ENCODE peak calls at places on chromosomes 11 and 22, in five cellular contexts. C, S, T, Z and N are unnamed samples.

GRCh38 chr11:17855531-17856290 is 121.1 kb downstream of the KCNC1 start:
- DNase-seq in C (no peak), S (no peak), T (no peak), Z (no peak), N (no peak)

GRCh38 chr22:28600546-28601143 is 79.0 kb downstream of the TTC28 start:
- DNase-seq in C (peak), S (peak), T (peak), Z (peak), N (peak)

GRCh38 chr11:59849129-59849528 is 3.8 kb upstream of the CBLIF start:
- DNase-seq in C (no peak), S (no peak), T (no peak), Z (no peak), N (no peak)

GRCh38 chr11:126405374-126405773 is 49.9 kb downstream of the ST3GAL4 start:
- DNase-seq in C (no peak), S (no peak), T (no peak), Z (no peak), N (no peak)

GRCh38 chr11:107830915-107831540 is 27.6 kb downstream of the SLC35F2 start:
- DNase-seq in C (no peak), S (no peak), T (no peak), Z (no peak), N (no peak)

GRCh38 chr11:34899633-34900016 is 16.6 kb downstream of the APIP start:
- DNase-seq in C (no peak), S (no peak), T (no peak), Z (no peak), N (no peak)

GRCh38 chr11:87260811-87261210 is 223.1 kb downstream of the TMEM135 start:
- DNase-seq in C (no peak), S (peak), T (no peak), Z (no peak), N (no peak)

GRCh38 chr11:128501576-128502549 is 85.5 kb downstream of the ETS1 start:
- DNase-seq in C (no peak), S (no peak), T (no peak), Z (peak), N (no peak)

GRCh38 chr22:26632422-26633155 is 10.8 kb downstream of the CRYBA4 start:
- DNase-seq in C (no peak), S (no peak), T (no peak), Z (no peak), N (no peak)

GRCh38 chr11:94010136-94010535 is 11.0 kb upstream of the HEPHL1 start:
- DNase-seq in C (no peak), S (no peak), T (no peak), Z (no peak), N (no peak)

GRCh38 chr11:119093666-119093950 is 8.0 kb downstream of the DPAGT1 start:
- DNase-seq in C (no peak), S (no peak), T (no peak), Z (no peak), N (no peak)

GRCh38 chr11:1834791-1835670 is at the start of gene SYT8:
- DNase-seq in C (no peak), S (no peak), T (no peak), Z (no peak), N (no peak)

GRCh38 chr11:35526370-35526792 is 965 bp upstream of the PAMR1 start:
- DNase-seq in C (no peak), S (no peak), T (peak), Z (peak), N (no peak)

GRCh38 chr22:41301085-41302015 is at the start of gene ZC3H7B:
- DNase-seq in C (peak), S (no peak), T (peak), Z (peak), N (no peak)

GRCh38 chr11:106399075-106399500 is 321.6 kb downstream of the AASDHPPT start:
- DNase-seq in C (no peak), S (peak), T (no peak), Z (peak), N (peak)

GRCh38 chr11:44927174-44927661 is 23.5 kb downstream of the TP53I11 start:
- DNase-seq in C (peak), S (no peak), T (no peak), Z (peak), N (peak)

GRCh38 chr22:17946691-17947367 is 77.5 kb downstream of the MICAL3 start:
- DNase-seq in C (peak), S (no peak), T (no peak), Z (no peak), N (no peak)

GRCh38 chr22:17948101-17948500 is 76.3 kb downstream of the MICAL3 start:
- DNase-seq in C (no peak), S (no peak), T (no peak), Z (no peak), N (no peak)

GRCh38 chr22:17945156-17945850 is 79.1 kb downstream of the MICAL3 start:
- DNase-seq in C (no peak), S (no peak), T (no peak), Z (no peak), N (no peak)

GRCh38 chr22:17944205-17944725 is 80.1 kb downstream of the MICAL3 start:
- DNase-seq in C (no peak), S (no peak), T (no peak), Z (no peak), N (no peak)

GRCh38 chr22:17945851-17946690 is 78.3 kb downstream of the MICAL3 start:
- DNase-seq in C (no peak), S (no peak), T (no peak), Z (no peak), N (no peak)
- TF ChIP-seq CTCF in C (no peak), S (no peak), T (peak), Z (no peak), N (no peak)

GRCh38 chr11:61356701-61357100 is 5.0 kb downstream of the CYB561A3 start:
- DNase-seq in C (no peak), S (no peak), T (no peak), Z (no peak), N (no peak)

GRCh38 chr11:61357894-61358239 is 3.8 kb downstream of the CYB561A3 start:
- DNase-seq in C (no peak), S (no peak), T (no peak), Z (no peak), N (no peak)

GRCh38 chr11:61359541-61359940 is 2.1 kb downstream of the CYB561A3 start:
- DNase-seq in C (no peak), S (no peak), T (no peak), Z (no peak), N (no peak)

GRCh38 chr11:61358566-61358965 is 3.1 kb downstream of the CYB561A3 start:
- DNase-seq in C (no peak), S (no peak), T (no peak), Z (no peak), N (no peak)

GRCh38 chr11:61357233-61357893 is 4.3 kb downstream of the CYB561A3 start:
- DNase-seq in C (no peak), S (no peak), T (peak), Z (no peak), N (no peak)
- H3K4me3 ChIP-seq in C (no peak), S (no peak), T (peak), Z (no peak), N (no peak)

GRCh38 chr11:113906038-113906437 is 1.4 kb downstream of the HTR3B start:
- DNase-seq in C (peak), S (no peak), T (no peak), Z (peak), N (no peak)
- TF ChIP-seq CTCF in C (peak), S (no peak), T (peak), Z (peak), N (peak)

GRCh38 chr22:21031545-21032036 is 770 bp downstream of the SLC7A4 start:
- DNase-seq in C (no peak), S (no peak), T (no peak), Z (no peak), N (no peak)
- H3K4me3 ChIP-seq in C (no peak), S (no peak), T (no peak), Z (no peak), N (no peak)

GRCh38 chr11:32326522-32326921 is 108.8 kb downstream of the WT1 start:
- DNase-seq in C (no peak), S (no peak), T (no peak), Z (no peak), N (no peak)

GRCh38 chr11:32328392-32328791 is 106.9 kb downstream of the WT1 start:
- DNase-seq in C (no peak), S (no peak), T (no peak), Z (no peak), N (no peak)

GRCh38 chr11:32325725-32326124 is 109.6 kb downstream of the WT1 start:
- DNase-seq in C (no peak), S (no peak), T (no peak), Z (no peak), N (no peak)

GRCh38 chr11:32325187-32325586 is 110.2 kb downstream of the WT1 start:
- DNase-seq in C (no peak), S (no peak), T (no peak), Z (no peak), N (no peak)

DNA sequence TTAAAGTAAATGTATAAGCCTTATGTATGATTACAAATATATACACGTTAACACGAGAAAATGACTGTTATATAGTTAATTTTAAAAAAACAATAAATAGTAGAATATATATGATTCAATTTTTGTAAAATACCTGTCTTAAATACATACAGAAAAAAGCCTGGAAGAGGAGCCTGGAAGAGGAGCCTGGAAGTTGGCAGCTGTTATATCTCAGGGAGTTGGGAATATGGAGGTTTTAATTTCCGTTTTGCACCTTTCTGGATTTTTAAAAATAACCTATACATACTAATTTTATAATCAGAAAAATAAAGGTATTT is 111.6 kb downstream of the WT1 start:
- DNase-seq in C (no peak), S (no peak), T (no peak), Z (no peak), N (no peak)
- TF ChIP-seq CTCF in C (no peak), S (no peak), T (no peak), Z (no peak), N (no peak)

DNA sequence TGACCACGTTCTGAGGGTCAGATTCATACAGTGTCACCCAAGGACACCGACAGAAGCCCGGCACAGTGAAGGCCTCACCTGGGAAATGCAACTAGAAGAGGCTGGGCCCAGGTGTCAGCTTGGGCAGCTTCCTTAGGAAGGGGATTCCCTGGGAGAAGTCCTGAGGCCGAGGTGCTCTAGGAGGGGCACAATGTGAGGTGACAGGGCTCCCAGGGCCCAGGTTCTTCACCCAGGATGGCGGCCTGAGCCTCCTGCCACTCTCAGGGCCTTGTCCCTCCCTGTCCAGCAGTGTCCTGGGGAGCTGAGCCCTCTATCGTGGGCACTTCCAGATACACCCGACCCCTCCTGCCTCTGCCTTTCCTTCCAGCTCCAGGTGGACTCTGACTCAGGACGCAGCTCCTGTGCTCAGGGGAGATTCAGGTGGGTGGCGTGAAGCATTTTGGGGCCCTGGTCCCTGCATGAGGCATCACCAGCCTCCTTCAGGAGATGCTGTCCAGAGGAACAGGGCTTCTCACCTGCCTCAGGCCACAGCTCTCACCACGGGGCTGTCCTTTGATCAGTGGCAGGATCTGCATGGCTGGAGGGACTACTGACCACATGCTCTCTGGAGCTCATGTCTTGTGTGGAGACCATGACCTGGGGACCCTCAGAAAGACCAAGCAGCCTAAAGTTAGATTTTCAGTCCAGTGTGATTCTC is 58.6 kb downstream of the GGTLC2 start:
- DNase-seq in C (no peak), S (no peak), T (no peak), Z (no peak), N (no peak)
- H3K4me3 ChIP-seq in C (no peak), S (no peak), T (no peak), Z (no peak), N (no peak)

DNA sequence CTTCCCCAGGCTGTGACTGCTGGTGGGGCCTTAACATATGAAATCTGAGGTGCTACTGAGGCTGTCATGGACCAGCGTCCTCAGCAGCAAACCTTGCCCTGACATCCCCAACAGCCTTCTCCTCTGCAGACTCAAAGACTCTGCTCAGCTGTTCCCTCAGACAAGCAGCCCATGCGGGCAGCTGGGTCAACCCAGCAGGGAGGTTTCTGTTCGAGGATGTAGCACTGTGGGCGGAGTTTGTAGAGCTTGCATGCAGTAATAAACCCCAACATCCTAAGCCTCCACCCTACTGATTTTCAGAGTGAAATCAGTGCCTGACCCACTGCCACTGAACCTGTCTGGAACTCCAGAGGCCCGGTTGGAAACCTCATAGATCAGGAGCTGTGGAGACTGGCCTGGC is 88.8 kb upstream of the XKR3 start:
- DNase-seq in C (no peak), S (no peak), T (peak), Z (no peak), N (no peak)
- TF ChIP-seq CTCF in C (no peak), S (no peak), T (no peak), Z (no peak), N (no peak)